ENCODE peak calls at places on chromosomes 12 and 14, in eight cellular contexts. G, C, N, O, X, H, K and F are unnamed samples.

GRCh38 chr12:100356646-100357223 is at the start of gene SLC17A8:
- DNase-seq in H (peak), O (peak), N (peak), K (no peak), X (no peak), G (no peak), C (no peak), F (no peak)

GRCh38 chr14:95993768-95994592 is 45.2 kb upstream of the C14orf132 start:
- DNase-seq in N (peak), C (peak), X (peak), O (peak), H (peak), K (no peak), G (peak), F (no peak)

GRCh38 chr12:42118136-42118879 is 26.4 kb downstream of the GXYLT1 start:
- DNase-seq in X (no peak), H (no peak), G (no peak), C (peak), N (no peak), O (no peak), K (no peak), F (no peak)

GRCh38 chr12:34402899-34403705 is 380.8 kb downstream of the ALG10 start:
- DNase-seq in H (peak), K (no peak), C (no peak), G (no peak), O (no peak), N (no peak), X (peak), F (no peak)

GRCh38 chr12:47941475-47942326 is 21.7 kb upstream of the TMEM106C start:
- DNase-seq in C (no peak), O (no peak), N (no peak), G (no peak), H (no peak), X (no peak), K (no peak), F (no peak)

GRCh38 chr14:101215266-101215665 is 311.7 kb upstream of the RTL1 start:
- DNase-seq in K (no peak), H (no peak), O (no peak), N (no peak), X (no peak), G (no peak), C (no peak), F (no peak)

GRCh38 chr12:120844768-120845449 is 59.2 kb downstream of the SPPL3 start:
- DNase-seq in N (no peak), K (no peak), O (no peak), G (no peak), H (no peak), X (no peak), C (no peak), F (no peak)

GRCh38 chr12:66438601-66439000 is 136.3 kb downstream of the HELB start:
- DNase-seq in C (peak), N (no peak), G (no peak), O (no peak), K (no peak), H (no peak), X (no peak), F (peak)

GRCh38 chr12:3641428-3641883 is 111.5 kb downstream of the CRACR2A start:
- DNase-seq in H (no peak), K (peak), N (peak), O (no peak), G (no peak), C (peak), X (no peak), F (peak)

GRCh38 chr14:31096255-31096654 is 70.1 kb upstream of the STRN3 start:
- DNase-seq in G (no peak), O (no peak), N (no peak), X (no peak), C (no peak), H (no peak), K (peak), F (no peak)

GRCh38 chr12:61414470-61414869 is 845.7 kb upstream of the USP15 start:
- DNase-seq in N (no peak), G (no peak), X (no peak), O (no peak), K (no peak), C (no peak), H (no peak), F (no peak)

GRCh38 chr14:92984082-92984788 is 61.3 kb downstream of the CHGA start:
- DNase-seq in X (no peak), H (no peak), K (no peak), G (no peak), O (peak), C (no peak), N (no peak), F (no peak)

GRCh38 chr12:4030938-4031702 is 157.9 kb upstream of the PARP11 start:
- DNase-seq in O (peak), K (peak), G (peak), X (peak), C (peak), N (peak), H (peak), F (peak)

GRCh38 chr14:94000267-94000666 is 3.2 kb downstream of the CCDC197 start:
- DNase-seq in H (no peak), N (no peak), X (no peak), K (no peak), G (no peak), C (no peak), O (no peak), F (no peak)

GRCh38 chr14:96629082-96629481 is 126.9 kb downstream of the PAPOLA start:
- DNase-seq in C (no peak), K (no peak), O (no peak), X (no peak), G (no peak), H (no peak), N (no peak), F (no peak)

GRCh38 chr14:21833836-21834235 is 160.2 kb upstream of the OR4E1 start:
- DNase-seq in N (no peak), C (no peak), K (no peak), X (no peak), H (no peak), G (no peak), O (no peak), F (no peak)

GRCh38 chr12:75086086-75087038 is 123.3 kb downstream of the KCNC2 start:
- DNase-seq in C (no peak), K (peak), N (no peak), X (no peak), O (no peak), H (no peak), G (peak), F (peak)